ENCODE peak calls at places on chromosomes 13 and 19, in ten cellular contexts. V is H1; K is GM23248; L is brain microvascular endothelial cell; C is upper lobe of right lung; I is dorsolateral prefrontal cortex; N is psoas muscle; G is CD8-positive, alpha-beta memory T cell; X is IMR-90; M is thoracic aorta. A is an unnamed sample.

GRCh38 chr19:23318143-23318542 is 67.9 kb upstream of the ZNF724 start:
- DNase-seq in V (no peak), K (peak), L (no peak), C (no peak), I (no peak), N (no peak), G (no peak), X (peak), M (no peak), A (no peak)

GRCh38 chr19:33292595-33293254 is 9.6 kb downstream of the CEBPA start:
- DNase-seq in V (no peak), K (peak), L (no peak), C (peak), I (no peak), N (peak), G (no peak), X (no peak), M (no peak), A (no peak)

GRCh38 chr13:98220188-98220765 is 43.2 kb upstream of the RNF113B start:
- DNase-seq in V (no peak), K (no peak), L (no peak), C (no peak), I (no peak), N (no peak), G (no peak), X (no peak), M (no peak), A (no peak)

GRCh38 chr19:10719466-10719961 is 1.6 kb downstream of the DNM2 start:
- DNase-seq in V (no peak), K (peak), L (no peak), C (no peak), I (no peak), N (no peak), G (no peak), X (no peak), M (no peak), A (no peak)

GRCh38 chr13:66853559-66853958 is 376.6 kb downstream of the PCDH9 start:
- DNase-seq in V (no peak), K (no peak), L (no peak), C (no peak), I (no peak), N (no peak), G (no peak), X (no peak), M (no peak), A (no peak)

GRCh38 chr13:47175172-47175806 is 278.4 kb upstream of the HTR2A start:
- DNase-seq in V (no peak), K (peak), L (peak), C (no peak), I (no peak), N (no peak), G (no peak), X (peak), M (no peak), A (no peak)

GRCh38 chr19:6590458-6591319 is at the start of gene CD70:
- DNase-seq in V (peak), K (peak), L (no peak), C (no peak), I (no peak), N (no peak), G (peak), X (no peak), M (no peak), A (peak)

GRCh38 chr19:49761625-49762311 is 1.3 kb downstream of the TSKS start:
- DNase-seq in V (no peak), K (peak), L (peak), C (no peak), I (no peak), N (no peak), G (no peak), X (peak), M (no peak), A (no peak)

GRCh38 chr13:76293751-76294150 is 592.5 kb downstream of the KCTD12 start:
- DNase-seq in V (no peak), K (peak), L (peak), C (no peak), I (no peak), N (no peak), G (no peak), X (no peak), M (no peak), A (no peak)

GRCh38 chr13:98512774-98513327 is 64.1 kb downstream of the STK24 start:
- DNase-seq in V (no peak), K (no peak), L (no peak), C (peak), I (no peak), N (no peak), G (no peak), X (no peak), M (no peak), A (no peak)

GRCh38 chr13:97387487-97388353 is 46.2 kb upstream of the RAP2A start:
- DNase-seq in V (no peak), K (no peak), L (no peak), C (no peak), I (no peak), N (no peak), G (no peak), X (no peak), M (no peak), A (no peak)

GRCh38 chr13:32200741-32201140 is 114.4 kb downstream of the ZAR1L start:
- DNase-seq in V (no peak), K (no peak), L (no peak), C (no peak), I (no peak), N (no peak), G (no peak), X (no peak), M (no peak), A (no peak)

GRCh38 chr19:52741951-52742485 is 7.2 kb upstream of the ZNF611 start:
- DNase-seq in V (no peak), K (no peak), L (no peak), C (no peak), I (no peak), N (no peak), G (no peak), X (no peak), M (no peak), A (no peak)

GRCh38 chr13:99351772-99352171 is 44.6 kb upstream of the GPR183 start:
- DNase-seq in V (peak), K (no peak), L (no peak), C (no peak), I (no peak), N (no peak), G (no peak), X (no peak), M (no peak), A (no peak)

GRCh38 chr19:36046443-36047050 is 7.5 kb downstream of the THAP8 start:
- DNase-seq in V (no peak), K (peak), L (no peak), C (no peak), I (peak), N (no peak), G (no peak), X (no peak), M (no peak), A (no peak)

GRCh38 chr13:23086951-23087350 is 93.8 kb upstream of the SGCG start:
- DNase-seq in V (no peak), K (no peak), L (no peak), C (no peak), I (no peak), N (no peak), G (no peak), X (no peak), M (no peak), A (no peak)

GRCh38 chr19:13872695-13873389 is 4.1 kb upstream of the NANOS3 start:
- DNase-seq in V (peak), K (no peak), L (no peak), C (no peak), I (no peak), N (no peak), G (no peak), X (no peak), M (no peak), A (no peak)

GRCh38 chr13:98416408-98416807 is 160.5 kb downstream of the STK24 start:
- DNase-seq in V (no peak), K (no peak), L (no peak), C (peak), I (no peak), N (no peak), G (no peak), X (no peak), M (no peak), A (no peak)

GRCh38 chr19:15177269-15178116 is 23.3 kb downstream of the NOTCH3 start:
- DNase-seq in V (peak), K (peak), L (peak), C (peak), I (peak), N (peak), G (peak), X (peak), M (no peak), A (peak)

GRCh38 chr19:51808333-51808986 is 13.5 kb downstream of the FPR3 start:
- DNase-seq in V (no peak), K (peak), L (no peak), C (no peak), I (no peak), N (no peak), G (no peak), X (no peak), M (no peak), A (no peak)

GRCh38 chr13:40514797-40515196 is 151.6 kb downstream of the FOXO1 start:
- DNase-seq in V (no peak), K (no peak), L (no peak), C (no peak), I (no peak), N (no peak), G (no peak), X (no peak), M (no peak), A (no peak)

GRCh38 chr13:113413178-113413897 is 40.0 kb downstream of the ADPRHL1 start:
- DNase-seq in V (no peak), K (no peak), L (no peak), C (peak), I (no peak), N (peak), G (no peak), X (no peak), M (peak), A (no peak)

GRCh38 chr13:113413898-113414282 is 39.4 kb downstream of the ADPRHL1 start:
- DNase-seq in V (no peak), K (peak), L (no peak), C (peak), I (no peak), N (peak), G (no peak), X (no peak), M (peak), A (no peak)

GRCh38 chr13:113414335-113414734 is 39.0 kb downstream of the ADPRHL1 start:
- DNase-seq in V (no peak), K (no peak), L (no peak), C (no peak), I (no peak), N (no peak), G (no peak), X (no peak), M (no peak), A (no peak)

GRCh38 chr13:113415825-113416224 is 37.5 kb downstream of the ADPRHL1 start:
- DNase-seq in V (no peak), K (no peak), L (no peak), C (no peak), I (no peak), N (no peak), G (no peak), X (no peak), M (no peak), A (no peak)

GRCh38 chr13:113415032-113415431 is 38.3 kb downstream of the ADPRHL1 start:
- DNase-seq in V (no peak), K (no peak), L (no peak), C (no peak), I (no peak), N (no peak), G (no peak), X (no peak), M (no peak), A (no peak)
- H3K27ac ChIP-seq in V (no peak), K (no peak), L (no peak), C (no peak), I (no peak), N (peak), G (no peak), X (no peak), M (peak), A (no peak)

GRCh38 chr19:18501832-18502231 is 20.0 kb downstream of the ELL start:
- DNase-seq in V (no peak), K (no peak), L (no peak), C (no peak), I (no peak), N (peak), G (no peak), X (no peak), M (no peak), A (no peak)
- H3K27ac ChIP-seq in V (no peak), K (no peak), L (no peak), C (peak), I (peak), N (peak), G (no peak), X (no peak), M (peak), A (no peak)

GRCh38 chr13:110446570-110446880 is 115.0 kb downstream of the RAB20 start:
- DNase-seq in V (no peak), K (no peak), L (no peak), C (no peak), I (no peak), N (no peak), G (no peak), X (no peak), M (no peak), A (no peak)

GRCh38 chr13:110448677-110449076 is 112.8 kb downstream of the RAB20 start:
- DNase-seq in V (no peak), K (no peak), L (no peak), C (no peak), I (no peak), N (no peak), G (no peak), X (no peak), M (no peak), A (no peak)

GRCh38 chr13:110447058-110447511 is 114.4 kb downstream of the RAB20 start:
- DNase-seq in V (no peak), K (peak), L (no peak), C (no peak), I (no peak), N (no peak), G (no peak), X (peak), M (no peak), A (no peak)

GRCh38 chr13:110448230-110448629 is 113.3 kb downstream of the RAB20 start:
- DNase-seq in V (no peak), K (peak), L (peak), C (no peak), I (no peak), N (no peak), G (no peak), X (peak), M (no peak), A (no peak)

GRCh38 chr13:110447801-110448200 is 113.7 kb downstream of the RAB20 start:
- DNase-seq in V (no peak), K (no peak), L (no peak), C (no peak), I (no peak), N (no peak), G (no peak), X (no peak), M (no peak), A (no peak)
- H3K27ac ChIP-seq in V (no peak), K (no peak), L (peak), C (no peak), I (no peak), N (no peak), G (no peak), X (peak), M (peak), A (no peak)

GRCh38 chr13:28754698-28755545 is 36.2 kb upstream of the SLC46A3 start:
- DNase-seq in V (peak), K (peak), L (peak), C (no peak), I (no peak), N (peak), G (no peak), X (peak), M (no peak), A (no peak)

GRCh38 chr13:28753208-28753892 is 34.6 kb upstream of the SLC46A3 start:
- DNase-seq in V (peak), K (peak), L (peak), C (peak), I (no peak), N (no peak), G (no peak), X (peak), M (peak), A (no peak)

GRCh38 chr13:28751210-28751935 is 32.6 kb upstream of the SLC46A3 start:
- DNase-seq in V (no peak), K (no peak), L (no peak), C (no peak), I (no peak), N (no peak), G (no peak), X (no peak), M (no peak), A (no peak)

GRCh38 chr13:28753946-28754345 is 35.2 kb upstream of the SLC46A3 start:
- DNase-seq in V (peak), K (no peak), L (no peak), C (no peak), I (no peak), N (no peak), G (no peak), X (no peak), M (no peak), A (no peak)

GRCh38 chr13:28755546-28755870 is 36.7 kb upstream of the SLC46A3 start:
- DNase-seq in V (no peak), K (no peak), L (no peak), C (no peak), I (no peak), N (no peak), G (no peak), X (no peak), M (no peak), A (no peak)
- H3K27ac ChIP-seq in V (no peak), K (no peak), L (no peak), C (peak), I (no peak), N (no peak), G (peak), X (no peak), M (no peak), A (no peak)

GRCh38 chr19:4368128-4368820 is 24.9 kb downstream of the MPND start:
- DNase-seq in V (peak), K (no peak), L (no peak), C (no peak), I (no peak), N (peak), G (peak), X (peak), M (no peak), A (no peak)

GRCh38 chr19:4370418-4371041 is 27.2 kb downstream of the MPND start:
- DNase-seq in V (peak), K (no peak), L (no peak), C (no peak), I (no peak), N (no peak), G (no peak), X (no peak), M (no peak), A (no peak)

GRCh38 chr19:4367781-4368127 is 24.4 kb downstream of the MPND start:
- DNase-seq in V (peak), K (no peak), L (no peak), C (no peak), I (no peak), N (no peak), G (no peak), X (no peak), M (no peak), A (no peak)

GRCh38 chr19:4369888-4370260 is 26.5 kb downstream of the MPND start:
- DNase-seq in V (peak), K (no peak), L (no peak), C (peak), I (peak), N (peak), G (peak), X (peak), M (no peak), A (peak)

DNA sequence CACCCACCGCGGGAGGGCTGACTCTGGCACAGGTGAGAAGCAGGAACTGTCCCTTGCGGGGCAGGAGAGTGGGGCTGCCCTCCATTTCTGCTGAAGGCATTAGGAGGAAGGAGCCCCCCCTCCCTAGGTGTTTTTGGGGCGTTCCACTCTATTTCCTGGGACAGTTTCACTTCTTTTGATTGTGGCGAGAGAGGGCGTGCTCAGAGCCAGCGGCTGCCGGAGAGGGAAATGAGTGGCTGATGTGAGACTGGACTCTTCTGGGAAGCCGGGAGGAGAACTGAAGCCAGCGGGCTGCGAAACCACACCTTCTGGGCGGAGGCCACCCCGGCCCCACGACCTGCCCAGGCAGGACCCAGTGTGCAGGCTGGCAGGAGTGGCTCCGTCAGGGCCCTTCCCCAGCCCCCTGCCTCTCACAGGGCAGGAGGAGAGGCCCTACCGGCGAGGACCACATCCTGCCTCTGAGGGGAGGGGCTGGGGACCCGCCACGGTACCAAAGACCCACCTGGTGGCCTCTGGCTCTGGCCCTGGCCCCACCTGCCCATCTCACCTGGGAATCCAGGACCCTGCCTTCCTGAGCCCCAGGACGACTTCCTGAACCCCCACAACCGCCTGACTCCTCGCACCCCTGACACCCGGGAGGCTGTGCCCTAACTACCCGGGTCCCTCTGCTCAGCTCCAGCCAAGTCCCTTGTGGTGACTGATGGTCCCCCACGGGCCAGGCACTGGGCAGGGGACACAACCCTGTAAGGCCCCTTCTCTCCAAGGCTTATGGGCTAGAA is 25.9 kb downstream of the MPND start:
- DNase-seq in V (peak), K (peak), L (no peak), C (peak), I (no peak), N (peak), G (peak), X (no peak), M (no peak), A (peak)
- H3K27ac ChIP-seq in V (peak), K (peak), L (no peak), C (peak), I (peak), N (peak), G (peak), X (no peak), M (peak), A (peak)

DNA sequence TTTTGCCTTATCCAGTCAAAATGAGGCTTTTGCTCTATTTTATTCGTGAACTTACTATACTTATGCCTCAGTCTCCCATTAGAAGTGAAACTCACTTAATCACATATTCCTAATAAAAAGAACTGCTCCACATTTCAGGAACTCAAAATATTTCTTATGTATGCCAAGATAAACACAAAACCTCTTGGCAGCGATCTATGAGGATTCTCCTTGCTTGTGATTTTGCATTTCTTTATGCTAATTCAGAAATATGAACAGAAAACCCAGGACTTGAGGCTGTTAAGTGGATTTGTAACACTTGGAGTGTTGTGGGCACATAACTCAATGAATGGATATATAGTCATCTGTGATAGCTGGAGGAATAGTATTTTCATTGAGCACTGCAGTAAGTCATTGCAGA is 5.5 kb upstream of the KATNAL1 start:
- DNase-seq in V (no peak), K (no peak), L (no peak), C (no peak), I (no peak), N (no peak), G (no peak), X (peak), M (no peak), A (no peak)
- H3K27ac ChIP-seq in V (no peak), K (no peak), L (no peak), C (no peak), I (no peak), N (no peak), G (no peak), X (no peak), M (no peak), A (no peak)

A was measured in MM.1S.